ENCODE peak calls at places on chromosomes 2 and 18, in five cellular contexts. N, S, W, O and E are unnamed samples.

GRCh38 chr2:178756843-178757242 is 50.4 kb downstream of the TTN start:
- DNase-seq in N (no peak), S (peak; percentile 10), W (no peak), O (no peak), E (no peak)

GRCh38 chr2:64298161-64298560 is 153.9 kb upstream of the PELI1 start:
- DNase-seq in N (no peak), S (no peak), W (no peak), O (no peak), E (no peak)

GRCh38 chr2:196113061-196113974 is 44.7 kb upstream of the DNAH7 start:
- DNase-seq in N (no peak), S (no peak), W (no peak), O (no peak), E (no peak)

GRCh38 chr18:75654928-75655745 is 227.6 kb upstream of the SMIM21 start:
- DNase-seq in N (peak; percentile 48), S (no peak), W (no peak), O (peak; percentile 53), E (no peak)

GRCh38 chr2:142234701-142235100 is 103.9 kb upstream of the LRP1B start:
- DNase-seq in N (peak; percentile 19), S (no peak), W (no peak), O (no peak), E (no peak)

GRCh38 chr18:31429623-31430022 is 17.9 kb upstream of the DSG3 start:
- DNase-seq in N (no peak), S (no peak), W (no peak), O (no peak), E (no peak)

GRCh38 chr2:10340593-10340975 is 37.9 kb downstream of the HPCAL1 start:
- DNase-seq in N (peak; percentile 8), S (no peak), W (no peak), O (no peak), E (no peak)

GRCh38 chr2:191711621-191712020 is 33.7 kb downstream of the NABP1 start:
- DNase-seq in N (no peak), S (no peak), W (no peak), O (no peak), E (no peak)

GRCh38 chr18:9612215-9612830 is 2.0 kb downstream of the PPP4R1 start:
- DNase-seq in N (no peak), S (no peak), W (no peak), O (no peak), E (no peak)

GRCh38 chr2:191234456-191234855 is 10.7 kb upstream of the MYO1B start:
- DNase-seq in N (no peak), S (no peak), W (no peak), O (no peak), E (no peak)

GRCh38 chr2:20992201-20992711 is 51.6 kb downstream of the APOB start:
- DNase-seq in N (no peak), S (no peak), W (no peak), O (no peak), E (peak; percentile 83)

GRCh38 chr18:79855147-79855910 is 57.6 kb downstream of the KCNG2 start:
- DNase-seq in N (peak; percentile 42), S (no peak), W (no peak), O (no peak), E (no peak)

GRCh38 chr2:186445506-186445905 is 40.6 kb upstream of the ZC3H15 start:
- DNase-seq in N (no peak), S (no peak), W (no peak), O (no peak), E (no peak)

GRCh38 chr2:48482774-48483173 is 47.2 kb upstream of the STON1 start:
- DNase-seq in N (no peak), S (no peak), W (no peak), O (no peak), E (no peak)

GRCh38 chr2:100213595-100213994 is 71.2 kb upstream of the AFF3 start:
- DNase-seq in N (peak; percentile 72), S (no peak), W (no peak), O (peak; percentile 83), E (peak; percentile 80)

GRCh38 chr2:109324859-109325258 is 195.9 kb downstream of the SH3RF3 start:
- DNase-seq in N (peak; percentile 89), S (peak; percentile 94), W (no peak), O (peak; percentile 82), E (peak; percentile 87)

GRCh38 chr2:172743898-172744297 is 8.3 kb downstream of the RAPGEF4 start:
- DNase-seq in N (no peak), S (no peak), W (no peak), O (no peak), E (no peak)

GRCh38 chr18:26403451-26403850 is 144.9 kb downstream of the KCTD1 start:
- DNase-seq in N (no peak), S (no peak), W (no peak), O (no peak), E (no peak)

GRCh38 chr2:28422903-28423741 is 30.5 kb downstream of the FOSL2 start:
- DNase-seq in N (peak; percentile 44), S (no peak), W (no peak), O (peak; percentile 33), E (peak; percentile 60)

GRCh38 chr2:162582357-162582798 is 238.4 kb downstream of the GCA start:
- DNase-seq in N (no peak), S (no peak), W (no peak), O (no peak), E (no peak)

GRCh38 chr18:46832856-46833255 is 76.0 kb upstream of the ST8SIA5 start:
- DNase-seq in N (no peak), S (no peak), W (no peak), O (no peak), E (no peak)

GRCh38 chr18:70453058-70453775 is 164.4 kb downstream of the SOCS6 start:
- DNase-seq in N (no peak), S (no peak), W (no peak), O (no peak), E (no peak)

GRCh38 chr2:61733563-61733962 is 120.3 kb downstream of the FAM161A start:
- DNase-seq in N (no peak), S (no peak), W (no peak), O (no peak), E (no peak)

GRCh38 chr2:100756704-100757103 is 63.2 kb upstream of the NPAS2 start:
- DNase-seq in N (no peak), S (no peak), W (no peak), O (no peak), E (no peak)

GRCh38 chr2:74424995-74425406 is 3.5 kb downstream of the WDR54 start:
- DNase-seq in N (no peak), S (no peak), W (no peak), O (no peak), E (no peak)

GRCh38 chr18:3579701-3580100 is 129.7 kb downstream of the TGIF1 start:
- DNase-seq in N (no peak), S (peak; percentile 66), W (no peak), O (no peak), E (no peak)

GRCh38 chr18:1483386-1483785 is 578.7 kb downstream of the ADCYAP1 start:
- DNase-seq in N (no peak), S (no peak), W (no peak), O (no peak), E (no peak)

GRCh38 chr2:47819834-47820233 is 36.9 kb downstream of the MSH6 start:
- DNase-seq in N (no peak), S (peak; percentile 11), W (no peak), O (no peak), E (no peak)

GRCh38 chr2:95275151-95275515 is 884 bp downstream of the PROM2 start:
- DNase-seq in N (peak; percentile 18), S (no peak), W (no peak), O (no peak), E (peak; percentile 36)